ENCODE peak calls at places on chromosomes 12 and 14, in four cellular contexts. D is GM13977, K is RWPE1, O is B cell. U is an unnamed sample.

GRCh38 chr12:74957636-74958035 is 252.0 kb downstream of the KCNC2 start:
- DNase-seq in K (no peak), D (no peak), O (no peak), U (no peak)

GRCh38 chr12:79886917-79887519 is 47.9 kb downstream of the PPP1R12A start:
- DNase-seq in O (peak; percentile 36), D (no peak), K (peak; percentile 14), U (peak; percentile 61)

GRCh38 chr12:111454311-111454710 is 48.6 kb downstream of the SH2B3 start:
- DNase-seq in K (no peak), D (no peak), O (no peak), U (no peak)

GRCh38 chr12:28231248-28231647 is 41.0 kb downstream of the CCDC91 start:
- DNase-seq in K (no peak), O (no peak), D (no peak), U (no peak)

GRCh38 chr12:91833780-91834359 is 311.8 kb downstream of the BTG1 start:
- DNase-seq in K (no peak), O (peak; percentile 20), D (no peak), U (no peak)

GRCh38 chr14:102295301-102295700 is 9.7 kb downstream of the MOK start:
- DNase-seq in O (no peak), K (no peak), D (no peak), U (no peak)

GRCh38 chr14:68691031-68691864 is 101.6 kb downstream of the ZFP36L1 start:
- DNase-seq in O (no peak), D (no peak), K (no peak), U (no peak)

GRCh38 chr12:124510301-124510970 is 57.0 kb downstream of the NCOR2 start:
- DNase-seq in O (no peak), K (no peak), D (no peak), U (peak; percentile 60)

GRCh38 chr14:63496837-63497400 is 46.3 kb downstream of the PPP2R5E start:
- DNase-seq in K (no peak), D (no peak), O (no peak), U (no peak)

GRCh38 chr12:99281277-99281676 is 366.3 kb upstream of the GARIN6 start:
- DNase-seq in K (no peak), D (no peak), O (no peak), U (peak; percentile 25)

GRCh38 chr12:113267621-113268020 is 46.4 kb downstream of the TPCN1 start:
- DNase-seq in O (no peak), D (no peak), K (no peak), U (no peak)

GRCh38 chr12:49369723-49370145 is 2.5 kb downstream of the SPATS2 start:
- DNase-seq in K (no peak), D (peak; percentile 67), O (peak; percentile 66), U (peak; percentile 59)
- TF ChIP-seq CTCF in K (peak; percentile 21), D (peak; percentile 39), O (peak; percentile 47), U (no peak)

GRCh38 chr14:105488781-105489606 is 2.1 kb upstream of the TEDC1 start:
- DNase-seq in K (no peak), O (peak; percentile 46), D (no peak), U (no peak)

GRCh38 chr14:105487449-105487985 is 831 bp downstream of the CRIP1 start:
- DNase-seq in K (no peak), D (no peak), O (peak; percentile 84), U (no peak)

GRCh38 chr14:105486974-105487448 is 325 bp downstream of the CRIP1 start:
- DNase-seq in D (no peak), O (peak; percentile 82), K (no peak), U (no peak)

GRCh38 chr14:105489607-105490317 is 1.3 kb upstream of the TEDC1 start:
- DNase-seq in D (peak; percentile 89), O (peak; percentile 89), K (peak; percentile 75), U (peak; percentile 88)

DNA sequence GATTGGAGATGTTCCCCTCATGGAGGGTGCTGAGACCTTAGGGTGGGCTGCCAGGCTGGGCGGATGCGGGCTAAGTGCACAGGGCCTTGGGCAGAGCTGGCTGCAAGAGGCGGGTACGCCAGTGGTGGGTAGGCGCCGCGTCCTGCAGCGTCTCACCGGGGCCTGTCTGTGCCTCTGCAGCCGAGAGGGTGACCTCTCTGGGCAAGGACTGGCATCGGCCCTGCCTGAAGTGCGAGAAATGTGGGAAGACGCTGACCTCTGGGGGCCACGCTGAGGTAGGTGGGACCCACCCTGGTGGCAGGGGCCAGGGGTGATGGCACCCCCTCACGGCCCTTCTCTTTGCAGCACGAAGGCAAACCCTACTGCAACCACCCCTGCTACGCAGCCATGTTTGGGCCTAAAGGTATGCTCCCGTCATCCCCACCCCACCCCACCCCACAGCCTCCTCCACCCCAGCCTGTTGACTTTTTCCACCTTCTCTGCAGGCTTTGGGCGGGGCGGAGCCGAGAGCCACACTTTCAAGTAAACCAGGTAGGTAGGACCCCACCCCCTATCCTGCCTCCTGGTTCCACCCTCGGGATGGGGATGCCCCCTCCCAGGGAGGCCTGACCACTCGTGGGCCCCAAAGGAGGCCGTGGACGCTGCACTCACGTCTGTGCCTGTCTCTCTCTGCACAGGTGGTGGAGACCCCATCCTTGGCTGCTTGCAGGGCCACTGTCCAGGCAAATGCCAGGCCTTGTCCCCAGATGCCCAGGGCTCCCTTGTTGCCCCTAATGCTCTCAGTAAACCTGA is 1.5 kb downstream of the CRIP1 start:
- DNase-seq in K (no peak), D (no peak), O (no peak), U (no peak)
- TF ChIP-seq CTCF in K (no peak), D (no peak), O (no peak), U (no peak)

DNA sequence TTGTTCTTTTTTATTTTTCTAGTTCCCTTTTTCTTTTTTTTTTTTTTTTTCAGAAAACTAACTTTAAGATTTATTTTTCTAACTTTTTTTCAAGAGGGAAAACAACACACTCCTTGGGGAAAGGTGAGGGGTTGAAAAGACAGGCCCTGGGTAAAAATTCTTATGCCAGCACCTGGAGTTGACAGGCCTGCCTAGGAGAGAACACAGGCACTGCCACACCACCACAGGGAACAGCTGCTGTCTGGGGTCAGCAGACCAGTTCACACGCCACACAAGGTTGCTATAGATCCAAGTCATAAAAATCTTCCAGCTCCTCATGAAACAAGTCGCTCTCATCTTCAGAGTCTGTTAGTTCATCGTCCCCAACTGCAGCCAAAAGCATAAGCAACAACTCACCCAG is 246.4 kb downstream of the C12orf50 start:
- DNase-seq in O (no peak), D (no peak), K (no peak), U (no peak)
- TF ChIP-seq CTCF in O (no peak), D (no peak), K (no peak), U (no peak)

GRCh38 chr12:4277856-4278581 is 4.5 kb downstream of the CCND2 start:
- DNase-seq in K (no peak), O (no peak), D (no peak), U (no peak)

GRCh38 chr12:4277205-4277543 is 3.6 kb downstream of the CCND2 start:
- DNase-seq in O (no peak), D (no peak), K (no peak), U (no peak)

GRCh38 chr12:4274960-4275868 is 1.7 kb downstream of the CCND2 start:
- DNase-seq in K (peak; percentile 21), O (peak; percentile 43), D (no peak), U (no peak)

GRCh38 chr12:4275869-4276253 is 2.3 kb downstream of the CCND2 start:
- DNase-seq in D (no peak), K (no peak), O (peak; percentile 20), U (no peak)

DNA sequence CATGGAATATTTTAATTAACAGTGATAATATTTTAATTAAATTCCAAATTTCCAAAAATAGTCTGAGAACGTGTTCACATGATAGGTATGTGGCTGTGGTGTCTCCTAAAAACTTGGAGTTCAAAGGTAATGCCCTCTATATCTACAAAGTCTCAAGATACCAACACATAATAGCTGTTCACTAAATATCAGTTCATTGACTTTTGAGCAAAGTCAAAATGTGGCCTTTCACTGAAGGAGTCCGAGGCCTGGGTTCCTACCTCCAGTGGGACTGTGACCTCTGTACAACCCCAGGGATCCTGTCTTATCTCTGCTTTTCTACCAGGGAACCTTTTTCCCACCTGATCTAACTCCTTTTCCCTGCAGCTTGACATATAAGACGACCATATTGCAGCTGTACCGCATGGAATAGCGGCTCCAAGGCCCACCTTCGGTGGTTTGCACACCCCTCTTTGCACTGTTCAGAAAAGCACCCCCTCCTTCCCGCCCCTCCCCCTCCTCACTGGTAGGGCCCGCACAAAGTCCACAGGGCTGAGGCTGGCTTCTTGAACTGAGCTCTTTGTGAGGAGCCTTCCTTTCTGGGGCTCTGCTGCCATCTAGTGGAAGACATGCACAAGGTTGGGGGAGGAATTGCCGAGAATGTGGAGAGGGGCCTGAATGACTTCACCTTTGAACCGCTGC is 3.1 kb downstream of the CCND2 start:
- DNase-seq in K (peak; percentile 76), O (peak; percentile 91), D (peak; percentile 85), U (peak; percentile 91)
- TF ChIP-seq CTCF in K (peak; percentile 67), O (peak; percentile 85), D (peak; percentile 85), U (peak; percentile 93)

GRCh38 chr12:57726884-57727757 is 11.4 kb downstream of the AGAP2 start:
- DNase-seq in D (peak; percentile 20), K (no peak), O (no peak), U (no peak)
- TF ChIP-seq CTCF in D (no peak), K (no peak), O (no peak), U (peak; percentile 18)

GRCh38 chr12:26156201-26156871 is 31.5 kb upstream of the BHLHE41 start:
- DNase-seq in O (peak; percentile 82), K (no peak), D (peak; percentile 63), U (no peak)

GRCh38 chr12:26153421-26154154 is 28.8 kb upstream of the BHLHE41 start:
- DNase-seq in O (no peak), D (no peak), K (peak; percentile 82), U (peak; percentile 75)

GRCh38 chr12:26156996-26157395 is 32.2 kb upstream of the BHLHE41 start:
- DNase-seq in K (no peak), O (no peak), D (no peak), U (no peak)

GRCh38 chr12:26162174-26162573 is 33.2 kb upstream of the SSPN start:
- DNase-seq in K (no peak), D (no peak), O (no peak), U (no peak)

DNA sequence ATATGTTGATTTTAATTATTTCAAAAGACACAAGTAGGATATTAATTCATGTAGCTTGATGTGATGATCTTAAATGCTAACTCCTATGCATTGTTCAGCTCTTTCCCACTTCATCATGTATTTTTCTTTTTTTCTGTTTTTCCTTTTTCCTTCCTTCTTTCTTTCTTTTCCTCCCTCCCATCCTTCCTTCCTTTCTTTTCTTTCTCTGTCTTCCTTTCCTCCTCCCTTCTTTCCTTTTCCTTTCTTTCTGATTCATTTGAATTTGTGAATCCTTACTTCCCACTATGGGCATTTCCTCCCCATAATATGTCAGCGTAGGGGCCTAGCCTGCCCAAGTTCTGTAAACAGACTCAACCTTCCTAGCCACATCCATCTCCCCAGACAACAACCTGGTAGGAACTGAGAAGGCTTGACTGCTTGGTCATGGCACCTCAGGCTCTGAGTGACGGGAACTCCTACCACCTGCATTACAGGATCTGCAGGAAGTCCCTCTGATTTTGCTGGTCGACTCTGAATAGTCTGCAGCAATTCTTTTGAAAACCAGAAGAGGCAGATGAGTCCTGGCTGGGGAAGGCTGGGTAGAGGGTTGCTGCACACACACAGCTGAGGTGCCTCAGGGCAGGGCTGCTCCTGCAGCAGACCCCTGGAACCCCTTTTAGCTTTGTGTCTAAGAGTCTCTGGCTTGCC is 33.4 kb upstream of the BHLHE41 start:
- DNase-seq in D (no peak), O (peak; percentile 43), K (no peak), U (no peak)
- TF ChIP-seq CTCF in D (no peak), O (peak; percentile 17), K (no peak), U (no peak)